ENCODE peak calls at places on chromosomes 6 and 20, in six cellular contexts. One of them, this sample, is unnamed.

GRCh38 chr20:5118220-5119142 is 1.3 kb downstream of the PCNA start:
- DNase-seq in IMR-90: no peak
- DNase-seq in nephron progenitor cell: no peak
- DNase-seq in NCI-H1105: no peak
- DNase-seq in anterior cingulate cortex: no peak
- DNase-seq in non-pigmented ciliary epithelial cell: no peak
- DNase-seq in this sample: no peak

GRCh38 chr6:160015778-160016684 is 47.1 kb downstream of the IGF2R start:
- DNase-seq in IMR-90: no peak
- DNase-seq in nephron progenitor cell: no peak
- DNase-seq in NCI-H1105: no peak
- DNase-seq in anterior cingulate cortex: no peak
- DNase-seq in non-pigmented ciliary epithelial cell: no peak
- DNase-seq in this sample: no peak

GRCh38 chr6:56655250-56655649 is 12.6 kb upstream of the DST start:
- DNase-seq in IMR-90: no peak
- DNase-seq in nephron progenitor cell: no peak
- DNase-seq in NCI-H1105: no peak
- DNase-seq in anterior cingulate cortex: no peak
- DNase-seq in non-pigmented ciliary epithelial cell: no peak
- DNase-seq in this sample: no peak

GRCh38 chr20:43982016-43982415 is 67.4 kb downstream of the TOX2 start:
- DNase-seq in IMR-90: no peak
- DNase-seq in nephron progenitor cell: no peak
- DNase-seq in NCI-H1105: no peak
- DNase-seq in anterior cingulate cortex: no peak
- DNase-seq in non-pigmented ciliary epithelial cell: no peak
- DNase-seq in this sample: no peak

GRCh38 chr6:16760536-16761468 is at the start of gene ATXN1:
- DNase-seq in IMR-90: peak
- DNase-seq in nephron progenitor cell: peak
- DNase-seq in NCI-H1105: no peak
- DNase-seq in anterior cingulate cortex: peak
- DNase-seq in non-pigmented ciliary epithelial cell: no peak
- DNase-seq in this sample: no peak

GRCh38 chr20:41046716-41047115 is 18.1 kb downstream of the TOP1 start:
- DNase-seq in IMR-90: peak
- DNase-seq in nephron progenitor cell: no peak
- DNase-seq in NCI-H1105: no peak
- DNase-seq in anterior cingulate cortex: no peak
- DNase-seq in non-pigmented ciliary epithelial cell: no peak
- DNase-seq in this sample: no peak

GRCh38 chr6:30672445-30673253 is at the start of gene DHX16:
- DNase-seq in IMR-90: peak
- DNase-seq in nephron progenitor cell: peak
- DNase-seq in NCI-H1105: peak
- DNase-seq in anterior cingulate cortex: peak
- DNase-seq in non-pigmented ciliary epithelial cell: peak
- DNase-seq in this sample: peak

GRCh38 chr20:35952480-35953410 is 1.6 kb downstream of the SCAND1 start:
- DNase-seq in IMR-90: peak
- DNase-seq in nephron progenitor cell: no peak
- DNase-seq in NCI-H1105: no peak
- DNase-seq in anterior cingulate cortex: no peak
- DNase-seq in non-pigmented ciliary epithelial cell: no peak
- DNase-seq in this sample: no peak

GRCh38 chr6:169099411-169100202 is 154.0 kb downstream of the THBS2 start:
- DNase-seq in IMR-90: peak
- DNase-seq in nephron progenitor cell: no peak
- DNase-seq in NCI-H1105: no peak
- DNase-seq in anterior cingulate cortex: no peak
- DNase-seq in non-pigmented ciliary epithelial cell: no peak
- DNase-seq in this sample: no peak

GRCh38 chr20:2760381-2761305 is 39.8 kb downstream of the CPXM1 start:
- DNase-seq in IMR-90: no peak
- DNase-seq in nephron progenitor cell: no peak
- DNase-seq in NCI-H1105: no peak
- DNase-seq in anterior cingulate cortex: no peak
- DNase-seq in non-pigmented ciliary epithelial cell: no peak
- DNase-seq in this sample: no peak

GRCh38 chr6:84764332-84765049 is at the start of gene TBX18:
- DNase-seq in IMR-90: peak
- DNase-seq in nephron progenitor cell: peak
- DNase-seq in NCI-H1105: peak
- DNase-seq in anterior cingulate cortex: peak
- DNase-seq in non-pigmented ciliary epithelial cell: peak
- DNase-seq in this sample: no peak

GRCh38 chr6:20540683-20541082 is 6.4 kb downstream of the CDKAL1 start:
- DNase-seq in IMR-90: peak
- DNase-seq in nephron progenitor cell: no peak
- DNase-seq in NCI-H1105: no peak
- DNase-seq in anterior cingulate cortex: no peak
- DNase-seq in non-pigmented ciliary epithelial cell: no peak
- DNase-seq in this sample: no peak

GRCh38 chr6:166351715-166352285 is 9.5 kb upstream of the SFT2D1 start:
- DNase-seq in IMR-90: no peak
- DNase-seq in nephron progenitor cell: no peak
- DNase-seq in NCI-H1105: peak
- DNase-seq in anterior cingulate cortex: peak
- DNase-seq in non-pigmented ciliary epithelial cell: no peak
- DNase-seq in this sample: no peak

GRCh38 chr6:12813321-12813720 is 96.8 kb downstream of the PHACTR1 start:
- DNase-seq in IMR-90: no peak
- DNase-seq in nephron progenitor cell: no peak
- DNase-seq in NCI-H1105: no peak
- DNase-seq in anterior cingulate cortex: no peak
- DNase-seq in non-pigmented ciliary epithelial cell: no peak
- DNase-seq in this sample: no peak

This sample was measured in cerebellar nuclear complex.